ENCODE peak calls at places on chromosomes 11 and 22, in seven cellular contexts. L is right lobe of liver; C is CD8-positive, alpha-beta T cell; F is esophagus squamous epithelium; G is cardiac muscle cell; I is ovary; Z is psoas muscle. B is an unnamed sample.
A peak's percentile ranks its signal among the peaks of the same experiment; 100 is the strongest.

GRCh38 chr11:69342588-69343330 is 48.8 kb downstream of the MYEOV start:
- DNase-seq in L (no peak), C (no peak), F (no peak), G (no peak), I (no peak), Z (no peak), B (peak; percentile 6)

GRCh38 chr11:119671048-119671447 is 58.0 kb downstream of the NECTIN1 start:
- DNase-seq in L (peak; percentile 57), C (no peak), F (no peak), G (peak; percentile 97), I (peak; percentile 95), Z (peak; percentile 87), B (peak; percentile 48)

GRCh38 chr11:88282789-88283188 is 54.7 kb downstream of the CTSC start:
- DNase-seq in L (no peak), C (no peak), F (no peak), G (no peak), I (no peak), Z (no peak), B (no peak)

GRCh38 chr11:2207773-2208621 is 36.4 kb upstream of the TH start:
- DNase-seq in L (no peak), C (peak; percentile 2), F (no peak), G (no peak), I (no peak), Z (no peak), B (peak; percentile 50)

GRCh38 chr11:112216591-112217105 is 9.6 kb upstream of the PTS start:
- DNase-seq in L (no peak), C (no peak), F (no peak), G (no peak), I (no peak), Z (no peak), B (no peak)

GRCh38 chr11:12402691-12403120 is 25.3 kb downstream of the PARVA start:
- DNase-seq in L (no peak), C (no peak), F (no peak), G (peak; percentile 76), I (no peak), Z (no peak), B (no peak)

GRCh38 chr11:34356918-34357645 is 728 bp downstream of the ABTB2 start:
- DNase-seq in L (peak; percentile 74), C (peak; percentile 50), F (no peak), G (peak; percentile 76), I (peak; percentile 75), Z (peak; percentile 85), B (peak; percentile 70)

GRCh38 chr11:134261626-134262488 is 8.5 kb downstream of the ACAD8 start:
- DNase-seq in L (no peak), C (peak; percentile 38), F (no peak), G (peak; percentile 24), I (no peak), Z (no peak), B (no peak)

GRCh38 chr11:112694813-112695212 is 266.4 kb upstream of the NCAM1 start:
- DNase-seq in L (no peak), C (no peak), F (no peak), G (peak; percentile 11), I (no peak), Z (no peak), B (no peak)

GRCh38 chr11:10455637-10456487 is 798 bp downstream of the AMPD3 start:
- DNase-seq in L (peak; percentile 41), C (peak; percentile 74), F (peak; percentile 25), G (peak; percentile 67), I (peak; percentile 57), Z (peak; percentile 80), B (peak; percentile 51)

GRCh38 chr11:82980292-82980691 is 78.8 kb downstream of the DDIAS start:
- DNase-seq in L (no peak), C (no peak), F (no peak), G (peak; percentile 67), I (no peak), Z (no peak), B (no peak)

GRCh38 chr22:40889116-40889515 is 27.2 kb upstream of the DNAJB7 start:
- DNase-seq in L (no peak), C (no peak), F (no peak), G (no peak), I (no peak), Z (no peak), B (no peak)

GRCh38 chr11:71440021-71440755 is 8.0 kb downstream of the DHCR7 start:
- DNase-seq in L (no peak), C (no peak), F (no peak), G (no peak), I (no peak), Z (no peak), B (no peak)

GRCh38 chr11:75635009-75635909 is 33.6 kb downstream of the MAP6 start:
- DNase-seq in L (no peak), C (no peak), F (no peak), G (peak; percentile 75), I (peak; percentile 48), Z (peak; percentile 60), B (no peak)

GRCh38 chr11:124069429-124070401 is 28.6 kb upstream of the OR10G7 start:
- DNase-seq in L (peak; percentile 64), C (peak; percentile 20), F (no peak), G (peak; percentile 75), I (no peak), Z (no peak), B (peak; percentile 58)

GRCh38 chr11:58192229-58192628 is 3.4 kb downstream of the OR9Q2 start:
- DNase-seq in L (no peak), C (no peak), F (no peak), G (no peak), I (no peak), Z (no peak), B (no peak)

GRCh38 chr11:830295-831131 is 2.2 kb upstream of the CD151 start:
- DNase-seq in L (peak; percentile 85), C (peak; percentile 72), F (no peak), G (peak; percentile 67), I (peak; percentile 86), Z (peak; percentile 83), B (peak; percentile 67)

GRCh38 chr11:124893781-124894401 is 3.8 kb downstream of the ROBO4 start:
- DNase-seq in L (no peak), C (no peak), F (no peak), G (no peak), I (no peak), Z (no peak), B (no peak)

GRCh38 chr11:18791175-18792065 is at the start of gene PTPN5:
- DNase-seq in L (no peak), C (no peak), F (no peak), G (peak; percentile 13), I (no peak), Z (no peak), B (no peak)

GRCh38 chr11:67384851-67385366 is 6.9 kb upstream of the RAD9A start:
- DNase-seq in L (no peak), C (no peak), F (no peak), G (peak; percentile 51), I (no peak), Z (no peak), B (no peak)

GRCh38 chr11:120196857-120197253 is 14.0 kb upstream of the OAF start:
- DNase-seq in L (no peak), C (no peak), F (no peak), G (no peak), I (peak; percentile 14), Z (peak; percentile 8), B (no peak)

GRCh38 chr22:31162015-31162765 is 2.2 kb downstream of the RNF185 start:
- DNase-seq in L (no peak), C (no peak), F (no peak), G (no peak), I (no peak), Z (no peak), B (no peak)

GRCh38 chr11:76808158-76808557 is 25.0 kb downstream of the TSKU start:
- DNase-seq in L (no peak), C (no peak), F (no peak), G (no peak), I (no peak), Z (no peak), B (no peak)

GRCh38 chr11:61848631-61849030 is 20.5 kb downstream of the FADS2 start:
- DNase-seq in L (no peak), C (no peak), F (no peak), G (no peak), I (no peak), Z (no peak), B (no peak)

GRCh38 chr11:65288706-65289536 is 25.7 kb upstream of the CDC42EP2 start:
- DNase-seq in L (no peak), C (no peak), F (no peak), G (no peak), I (peak; percentile 20), Z (peak; percentile 89), B (peak; percentile 52)

GRCh38 chr22:47123827-47124442 is 361.5 kb downstream of the TBC1D22A start:
- DNase-seq in L (no peak), C (no peak), F (no peak), G (no peak), I (peak; percentile 9), Z (no peak), B (no peak)

GRCh38 chr22:47124946-47125345 is 362.5 kb downstream of the TBC1D22A start:
- DNase-seq in L (no peak), C (no peak), F (no peak), G (no peak), I (peak; percentile 21), Z (no peak), B (no peak)

GRCh38 chr22:47126344-47126811 is 363.9 kb downstream of the TBC1D22A start:
- DNase-seq in L (no peak), C (no peak), F (no peak), G (no peak), I (peak; percentile 35), Z (no peak), B (no peak)

GRCh38 chr22:47124451-47124881 is 362.0 kb downstream of the TBC1D22A start:
- DNase-seq in L (peak; percentile 15), C (no peak), F (no peak), G (no peak), I (peak; percentile 22), Z (no peak), B (no peak)

GRCh38 chr22:47125603-47126002 is 363.2 kb downstream of the TBC1D22A start:
- DNase-seq in L (no peak), C (no peak), F (no peak), G (peak; percentile 15), I (peak; percentile 23), Z (no peak), B (peak; percentile 48)
- TF ChIP-seq CTCF in L (no peak), C (no peak), F (no peak), G (peak; percentile 32), I (no peak), Z (no peak), B (no peak)

GRCh38 chr11:63246045-63246444 is 2.6 kb upstream of the SLC22A25 start:
- DNase-seq in L (no peak), C (no peak), F (no peak), G (no peak), I (no peak), Z (no peak), B (no peak)
- H3K4me1 ChIP-seq in L (peaks cover 12% of the 10 kb centered on the region), C (peaks cover 11% of the 10 kb centered on the region), F (peaks cover 7% of the 10 kb centered on the region), G (no peaks in the 10 kb centered on the region), I (no peaks in the 10 kb centered on the region), Z (no peaks in the 10 kb centered on the region), B (peaks cover 5% of the 10 kb centered on the region)

GRCh38 chr11:126352934-126353801 is 2.3 kb upstream of the ST3GAL4 start:
- DNase-seq in L (peak; percentile 2), C (no peak), F (no peak), G (peak; percentile 57), I (no peak), Z (no peak), B (no peak)
- TF ChIP-seq CTCF in L (no peak), C (peak; percentile 29), F (no peak), G (no peak), I (no peak), Z (no peak), B (no peak)

DNA sequence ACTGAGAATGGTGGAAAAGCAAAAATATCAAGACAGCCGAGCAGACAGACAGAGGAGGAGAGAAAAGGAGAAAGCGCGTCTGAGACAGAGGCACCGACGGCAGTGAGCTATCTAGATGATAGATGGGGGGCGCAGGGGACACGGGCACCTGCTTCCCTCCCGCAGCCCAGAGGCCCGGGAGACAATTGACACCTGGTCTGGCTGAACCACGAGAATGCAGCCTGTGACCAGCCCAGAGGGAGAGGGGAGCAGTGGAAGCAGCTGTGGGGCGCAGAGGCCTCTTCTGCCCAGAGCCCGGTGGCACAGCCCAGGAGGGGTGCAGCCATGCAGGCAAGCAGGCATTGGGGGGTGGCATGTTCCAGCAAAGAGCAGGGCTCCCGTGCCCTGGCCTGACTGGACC is 48.2 kb downstream of the ELFN2 start:
- DNase-seq in L (no peak), C (no peak), F (no peak), G (no peak), I (no peak), Z (no peak), B (no peak)
- H3K4me1 ChIP-seq in L (no peaks in the 10 kb centered on the region), C (no peaks in the 10 kb centered on the region), F (no peaks in the 10 kb centered on the region), G (peaks cover 32% of the 10 kb centered on the region), I (no peaks in the 10 kb centered on the region), Z (no peaks in the 10 kb centered on the region), B (no peaks in the 10 kb centered on the region)

B was measured in pancreas.